ENCODE peak calls at places on chromosomes 4 and X, in four cellular contexts. One of them, this sample, is unnamed.

GRCh38 chr4:8915201-8916200 is 43.9 kb upstream of the HMX1 start:
- DNase-seq in activated naive CD4-positive, alpha-beta T cell treated with Interleukin-2 at 50 U/mL for 16 hours: no peak
- DNase-seq in myocyte: no peak
- DNase-seq in renal cortical epithelial cell: no peak
- DNase-seq in this sample: peak; percentile 33

GRCh38 chr4:28211714-28212470 is 1351.3 kb downstream of the STIM2 start:
- DNase-seq in myocyte: peak; percentile 3
- DNase-seq in renal cortical epithelial cell: no peak
- DNase-seq in activated naive CD4-positive, alpha-beta T cell treated with Interleukin-2 at 50 U/mL for 16 hours: no peak
- DNase-seq in this sample: no peak

GRCh38 chrX:115233497-115234219 is at the start of gene LRCH2:
- DNase-seq in activated naive CD4-positive, alpha-beta T cell treated with Interleukin-2 at 50 U/mL for 16 hours: no peak
- DNase-seq in myocyte: no peak
- DNase-seq in renal cortical epithelial cell: no peak
- DNase-seq in this sample: no peak

GRCh38 chr4:15836362-15836761 is 58.2 kb downstream of the CD38 start:
- DNase-seq in renal cortical epithelial cell: peak; percentile 94
- DNase-seq in activated naive CD4-positive, alpha-beta T cell treated with Interleukin-2 at 50 U/mL for 16 hours: no peak
- DNase-seq in myocyte: no peak
- DNase-seq in this sample: no peak

GRCh38 chrX:151505796-151506195 is 57.7 kb upstream of the PASD1 start:
- DNase-seq in activated naive CD4-positive, alpha-beta T cell treated with Interleukin-2 at 50 U/mL for 16 hours: no peak
- DNase-seq in myocyte: peak; percentile 3
- DNase-seq in renal cortical epithelial cell: no peak
- DNase-seq in this sample: no peak

GRCh38 chr4:107711831-107712230 is 8.2 kb downstream of the PAPSS1 start:
- DNase-seq in activated naive CD4-positive, alpha-beta T cell treated with Interleukin-2 at 50 U/mL for 16 hours: no peak
- DNase-seq in myocyte: no peak
- DNase-seq in renal cortical epithelial cell: peak; percentile 52
- DNase-seq in this sample: no peak

GRCh38 chr4:135418353-135418752 is 1216.8 kb upstream of the PABPC4L start:
- DNase-seq in activated naive CD4-positive, alpha-beta T cell treated with Interleukin-2 at 50 U/mL for 16 hours: no peak
- DNase-seq in myocyte: peak; percentile 12
- DNase-seq in renal cortical epithelial cell: peak; percentile 6
- DNase-seq in this sample: no peak

GRCh38 chr4:1992468-1993168 is 16.2 kb downstream of the NELFA start:
- DNase-seq in myocyte: no peak
- DNase-seq in activated naive CD4-positive, alpha-beta T cell treated with Interleukin-2 at 50 U/mL for 16 hours: no peak
- DNase-seq in renal cortical epithelial cell: no peak
- DNase-seq in this sample: peak; percentile 24

GRCh38 chr4:177047070-177047850 is 254.5 kb upstream of the VEGFC start:
- DNase-seq in myocyte: peak; percentile 86
- DNase-seq in activated naive CD4-positive, alpha-beta T cell treated with Interleukin-2 at 50 U/mL for 16 hours: peak; percentile 51
- DNase-seq in renal cortical epithelial cell: peak; percentile 46
- DNase-seq in this sample: peak; percentile 51

GRCh38 chr4:40309250-40309774 is 25.8 kb upstream of the CHRNA9 start:
- DNase-seq in renal cortical epithelial cell: peak; percentile 71
- DNase-seq in myocyte: peak; percentile 90
- DNase-seq in activated naive CD4-positive, alpha-beta T cell treated with Interleukin-2 at 50 U/mL for 16 hours: peak; percentile 90
- DNase-seq in this sample: peak; percentile 82

GRCh38 chr4:18664051-18664450 is 642.5 kb upstream of the LCORL start:
- DNase-seq in renal cortical epithelial cell: no peak
- DNase-seq in activated naive CD4-positive, alpha-beta T cell treated with Interleukin-2 at 50 U/mL for 16 hours: no peak
- DNase-seq in myocyte: no peak
- DNase-seq in this sample: no peak

GRCh38 chr4:94452476-94453300 is 946 bp downstream of the PDLIM5 start:
- DNase-seq in renal cortical epithelial cell: peak; percentile 80
- DNase-seq in myocyte: peak; percentile 93
- DNase-seq in activated naive CD4-positive, alpha-beta T cell treated with Interleukin-2 at 50 U/mL for 16 hours: peak; percentile 14
- DNase-seq in this sample: peak; percentile 90

GRCh38 chrX:17860179-17860780 is 818 bp downstream of the RAI2 start:
- DNase-seq in renal cortical epithelial cell: no peak
- DNase-seq in myocyte: peak; percentile 4
- DNase-seq in activated naive CD4-positive, alpha-beta T cell treated with Interleukin-2 at 50 U/mL for 16 hours: no peak
- DNase-seq in this sample: no peak

GRCh38 chrX:149910178-149910695 is 19.1 kb upstream of the HSFX4 start:
- DNase-seq in activated naive CD4-positive, alpha-beta T cell treated with Interleukin-2 at 50 U/mL for 16 hours: no peak
- DNase-seq in renal cortical epithelial cell: no peak
- DNase-seq in myocyte: no peak
- DNase-seq in this sample: no peak

GRCh38 chr4:6331018-6331417 is 61.4 kb downstream of the WFS1 start:
- DNase-seq in activated naive CD4-positive, alpha-beta T cell treated with Interleukin-2 at 50 U/mL for 16 hours: peak; percentile 17
- DNase-seq in myocyte: peak; percentile 14
- DNase-seq in renal cortical epithelial cell: no peak
- DNase-seq in this sample: no peak

GRCh38 chr4:121728798-121729226 is 32.0 kb upstream of the ANXA5 start:
- DNase-seq in renal cortical epithelial cell: peak; percentile 28
- DNase-seq in activated naive CD4-positive, alpha-beta T cell treated with Interleukin-2 at 50 U/mL for 16 hours: no peak
- DNase-seq in myocyte: peak; percentile 25
- DNase-seq in this sample: no peak

GRCh38 chr4:156473175-156473574 is 498.4 kb downstream of the PDGFC start:
- DNase-seq in myocyte: no peak
- DNase-seq in activated naive CD4-positive, alpha-beta T cell treated with Interleukin-2 at 50 U/mL for 16 hours: no peak
- DNase-seq in renal cortical epithelial cell: no peak
- DNase-seq in this sample: no peak

This sample was measured in left lobe of liver.